ENCODE peak calls at places on chromosomes 11 and 22, in four cellular contexts. F, O, N and W are unnamed samples.

GRCh38 chr22:25746012-25746373 is 4.0 kb downstream of the MYO18B start:
- DNase-seq in F (no peak), N (no peak), O (peak; percentile 48), W (no peak)

GRCh38 chr11:113106507-113106906 is 145.3 kb downstream of the NCAM1 start:
- DNase-seq in O (no peak), N (no peak), F (no peak), W (no peak)

GRCh38 chr22:41361716-41362310 is 19.9 kb upstream of the TEF start:
- DNase-seq in O (no peak), F (no peak), N (no peak), W (no peak)

GRCh38 chr11:18632841-18633240 is 1.3 kb downstream of the SPTY2D1 start:
- DNase-seq in O (no peak), N (no peak), F (no peak), W (no peak)

GRCh38 chr11:8234425-8234821 is 29.3 kb downstream of the LMO1 start:
- DNase-seq in O (no peak), N (no peak), F (no peak), W (no peak)

GRCh38 chr11:47488111-47488510 is 39.2 kb upstream of the RAPSN start:
- DNase-seq in O (no peak), N (no peak), F (no peak), W (no peak)

GRCh38 chr22:33723915-33724314 is 196.4 kb downstream of the LARGE1 start:
- DNase-seq in N (peak; percentile 27), F (no peak), O (no peak), W (no peak)

GRCh38 chr11:129728571-129728970 is 87.1 kb upstream of the TMEM45B start:
- DNase-seq in F (no peak), O (no peak), N (no peak), W (no peak)

GRCh38 chr11:7314811-7315604 is 63.3 kb downstream of the SYT9 start:
- DNase-seq in F (no peak), O (no peak), N (no peak), W (no peak)

GRCh38 chr11:114108501-114109205 is 49.1 kb downstream of the ZBTB16 start:
- DNase-seq in N (no peak), O (no peak), F (no peak), W (no peak)

GRCh38 chr22:42300286-42301071 is 30.0 kb upstream of the TCF20 start:
- DNase-seq in N (no peak), O (peak; percentile 84), F (no peak), W (no peak)

GRCh38 chr22:23216331-23217170 is 36.2 kb downstream of the BCR start:
- DNase-seq in N (no peak), O (no peak), F (no peak), W (no peak)

GRCh38 chr11:11313426-11313825 is 39.6 kb downstream of the CSNK2A3 start:
- DNase-seq in N (no peak), F (no peak), O (peak; percentile 99), W (no peak)

GRCh38 chr11:108559340-108559739 is 34.2 kb downstream of the EXPH5 start:
- DNase-seq in F (no peak), N (no peak), O (no peak), W (no peak)

GRCh38 chr22:49502126-49502826 is 325.4 kb downstream of the BRD1 start:
- DNase-seq in N (no peak), F (no peak), O (no peak), W (no peak)

GRCh38 chr11:29161216-29161615 is 855.6 kb downstream of the KCNA4 start:
- DNase-seq in N (no peak), F (no peak), O (peak; percentile 36), W (no peak)

GRCh38 chr11:115848614-115849013 is 344.4 kb upstream of the CADM1 start:
- DNase-seq in F (no peak), O (no peak), N (no peak), W (no peak)

GRCh38 chr11:6402561-6402981 is 12.3 kb downstream of the SMPD1 start:
- DNase-seq in F (no peak), O (no peak), N (no peak), W (no peak)

GRCh38 chr11:46361283-46362145 is 14.3 kb downstream of the DGKZ start:
- DNase-seq in F (no peak), N (peak; percentile 75), O (no peak), W (no peak)

DNA sequence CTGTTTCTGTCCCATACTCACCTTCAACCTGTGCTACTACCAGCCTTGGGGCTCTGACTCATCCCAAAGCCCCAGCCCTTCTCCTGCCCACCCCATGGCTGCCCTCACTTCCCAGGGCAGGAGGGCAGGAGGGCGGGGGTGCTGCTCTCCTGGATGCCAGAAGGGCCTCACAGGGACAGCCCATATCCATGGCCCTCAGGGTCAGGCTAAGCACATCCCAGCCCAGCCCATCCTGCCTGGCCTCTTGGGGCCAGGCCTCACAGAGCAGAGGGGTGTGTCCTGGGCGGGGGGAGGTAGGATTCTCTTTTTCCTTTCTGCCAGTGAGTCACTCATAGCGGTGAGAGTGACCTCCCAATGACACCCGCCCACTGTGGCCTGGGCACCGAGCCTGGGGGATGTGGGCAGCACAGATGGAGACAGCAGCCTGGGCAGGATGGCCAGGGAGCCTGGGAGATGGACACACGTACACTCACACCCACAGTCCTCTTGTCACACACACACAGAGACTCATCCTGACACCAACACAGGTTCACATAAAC is 2.4 kb downstream of the LTBP3 start:
- DNase-seq in F (no peak), N (peak; percentile 64), O (no peak), W (no peak)
- H3K27ac ChIP-seq in F (peak overlapping the region; percentile 99), N (peak overlapping the region; percentile 99), O (no peak overlapping the region), W (peak overlapping the region; percentile 4)

GRCh38 chr11:25052844-25053243 is 556.0 kb downstream of the LUZP2 start:
- DNase-seq in N (no peak), O (no peak), F (no peak), W (no peak)

GRCh38 chr11:25057861-25058260 is 561.0 kb downstream of the LUZP2 start:
- DNase-seq in N (no peak), O (no peak), F (no peak), W (no peak)
- H3K27ac ChIP-seq in N (no peak overlapping the region), O (no peak overlapping the region), F (no peak overlapping the region), W (no peak overlapping the region)

GRCh38 chr11:126102436-126102894 is 39.8 kb upstream of the CDON start:
- DNase-seq in O (no peak), F (no peak), N (peak; percentile 37), W (no peak)

GRCh38 chr11:126100681-126101080 is 38.0 kb upstream of the CDON start:
- DNase-seq in N (no peak), O (no peak), F (no peak), W (no peak)

GRCh38 chr11:126103150-126103549 is 40.5 kb upstream of the CDON start:
- DNase-seq in O (no peak), N (no peak), F (no peak), W (no peak)

GRCh38 chr11:126101930-126102283 is 39.2 kb upstream of the CDON start:
- DNase-seq in O (no peak), N (no peak), F (no peak), W (no peak)

GRCh38 chr11:126101241-126101929 is 38.7 kb upstream of the CDON start:
- DNase-seq in F (no peak), N (no peak), O (no peak), W (no peak)
- H3K27ac ChIP-seq in F (no peak overlapping the region), N (no peak overlapping the region), O (no peak overlapping the region), W (no peak overlapping the region)

GRCh38 chr11:131038597-131038996 is 122.3 kb upstream of the SNX19 start:
- DNase-seq in O (no peak), F (no peak), N (no peak), W (no peak)

GRCh38 chr11:131027501-131027900 is 111.2 kb upstream of the SNX19 start:
- DNase-seq in O (no peak), F (no peak), N (no peak), W (no peak)

GRCh38 chr11:131037873-131038272 is 121.6 kb upstream of the SNX19 start:
- DNase-seq in O (no peak), N (no peak), F (no peak), W (no peak)

GRCh38 chr11:131036544-131036943 is 120.3 kb upstream of the SNX19 start:
- DNase-seq in F (no peak), N (no peak), O (no peak), W (no peak)

GRCh38 chr11:131033151-131033651 is 116.9 kb upstream of the SNX19 start:
- DNase-seq in F (no peak), N (no peak), O (peak; percentile 95), W (no peak)
- H3K27ac ChIP-seq in F (no peak overlapping the region), N (no peak overlapping the region), O (peak overlapping the region; percentile 87), W (no peak overlapping the region)

DNA sequence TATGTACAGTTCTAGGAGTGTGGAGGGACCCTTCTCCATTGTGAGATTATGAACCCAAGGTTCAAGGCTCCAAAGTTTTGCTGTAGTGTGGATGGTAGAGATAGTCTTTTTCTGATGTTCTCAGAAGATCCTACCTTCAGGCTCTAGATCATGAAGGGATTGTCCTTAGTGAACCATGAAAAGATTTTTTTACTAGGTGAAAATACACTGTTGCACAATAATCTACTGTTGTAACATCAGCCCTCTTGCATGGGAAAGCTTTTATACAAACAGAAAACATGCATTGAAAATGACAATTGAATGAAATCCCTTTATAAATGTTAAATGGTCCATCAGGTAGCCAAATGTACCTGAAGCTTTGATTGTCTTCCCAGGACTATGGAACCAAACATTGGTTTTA is 177.8 kb downstream of the FAM76B start:
- DNase-seq in F (no peak), N (no peak), O (no peak), W (no peak)
- H3K27ac ChIP-seq in F (no peak overlapping the region), N (no peak overlapping the region), O (no peak overlapping the region), W (no peak overlapping the region)

DNA sequence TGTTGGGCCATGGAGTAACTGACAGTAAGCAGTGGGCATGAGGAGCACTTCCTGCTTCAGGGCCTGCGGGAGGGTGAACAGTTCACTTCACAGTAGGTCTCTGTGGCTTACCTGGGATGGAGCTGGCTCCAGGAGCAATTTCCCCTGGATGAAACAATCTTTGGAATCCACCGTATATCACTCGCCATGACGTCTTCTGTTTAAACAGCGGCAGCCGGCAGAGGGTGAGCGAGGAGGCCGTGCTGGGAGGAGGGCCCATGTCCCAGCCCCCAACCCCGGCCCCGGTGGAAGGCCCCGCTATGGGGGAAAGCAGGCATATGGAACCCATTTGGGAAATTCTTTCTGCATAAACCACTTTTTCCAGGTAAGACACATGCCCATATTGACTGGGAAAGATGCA is 40.1 kb downstream of the SMIM38 start:
- DNase-seq in O (no peak), N (no peak), F (no peak), W (no peak)
- H3K27ac ChIP-seq in O (no peak overlapping the region), N (no peak overlapping the region), F (no peak overlapping the region), W (no peak overlapping the region)

DNA sequence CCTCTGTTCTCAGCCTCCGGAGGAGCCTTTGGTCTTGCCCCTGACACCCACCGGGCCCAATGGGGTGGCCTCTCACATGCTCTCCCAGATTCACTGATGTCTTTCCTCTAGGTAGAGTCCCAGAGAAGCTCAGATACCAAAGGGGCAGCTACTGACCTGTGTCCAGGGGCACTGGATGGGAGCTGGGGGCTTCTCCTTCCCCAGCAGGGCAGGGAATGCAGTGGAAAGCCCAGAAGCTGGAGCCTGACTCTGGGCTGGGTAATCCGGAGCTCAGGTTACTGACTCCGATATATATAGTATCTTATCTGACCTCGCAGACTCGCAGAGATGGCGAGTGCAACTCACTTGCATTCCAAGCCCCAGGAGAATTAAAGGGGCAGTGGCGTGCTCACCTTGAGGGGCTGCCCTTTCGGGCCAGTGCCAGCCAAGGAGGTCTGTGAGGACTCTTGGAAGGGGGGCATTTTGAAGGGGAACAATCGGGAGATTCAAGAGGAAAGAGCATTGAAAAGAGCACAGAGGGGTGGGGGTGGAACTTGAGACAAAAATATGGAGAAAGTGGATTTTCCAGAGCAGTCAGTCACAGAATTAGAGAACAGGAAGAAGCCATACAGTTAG is 2.5 kb downstream of the USP2 start:
- DNase-seq in O (no peak), F (peak; percentile 34), N (no peak), W (no peak)
- H3K27ac ChIP-seq in O (no peak overlapping the region), F (no peak overlapping the region), N (peak overlapping the region; percentile 95), W (peak overlapping the region; percentile 68)

GRCh38 chr11:86802146-86802545 is 1.8 kb downstream of the PRSS23 start:
- DNase-seq in F (no peak), O (no peak), N (no peak), W (no peak)
- H3K27ac ChIP-seq in F (peak overlapping the region; percentile 89), O (peak overlapping the region; percentile 93), N (no peak overlapping the region), W (no peak overlapping the region)